ENCODE peak calls at places on chromosomes 3 and 15, in five cellular contexts. W is GM12878, U is K562, Q is NB4, N is HepG2. F is an unnamed sample.

GRCh38 chr15:53208759-53209158 is 418.6 kb upstream of the ONECUT1 start:
- DNase-seq in W (no peak), U (no peak), Q (no peak), N (no peak), F (no peak)

GRCh38 chr15:80026754-80027153 is 32.7 kb upstream of the ZFAND6 start:
- DNase-seq in W (no peak), U (no peak), Q (no peak), N (no peak), F (no peak)

GRCh38 chr15:60584355-60585023 is 105.5 kb upstream of the ICE2 start:
- DNase-seq in W (no peak), U (no peak), Q (no peak), N (no peak), F (no peak)

GRCh38 chr3:158395421-158395820 is 175.6 kb upstream of the MLF1 start:
- DNase-seq in W (no peak), U (no peak), Q (no peak), N (no peak), F (no peak)

GRCh38 chr3:142237891-142238290 is 12.5 kb upstream of the GK5 start:
- DNase-seq in W (no peak), U (no peak), Q (no peak), N (no peak), F (no peak)

GRCh38 chr3:190617185-190617584 is 103.3 kb downstream of the IL1RAP start:
- DNase-seq in W (peak), U (no peak), Q (peak), N (peak), F (no peak)

GRCh38 chr3:154015307-154015706 is 105.9 kb upstream of the ARHGEF26 start:
- DNase-seq in W (no peak), U (no peak), Q (no peak), N (no peak), F (no peak)

GRCh38 chr15:75573001-75573400 is 6.1 kb downstream of the PTPN9 start:
- DNase-seq in W (no peak), U (no peak), Q (peak), N (no peak), F (no peak)

GRCh38 chr15:27746556-27746955 is 352.6 kb downstream of the OCA2 start:
- DNase-seq in W (no peak), U (no peak), Q (no peak), N (no peak), F (no peak)

GRCh38 chr3:123373535-123373987 is 75.3 kb downstream of the ADCY5 start:
- DNase-seq in W (no peak), U (no peak), Q (no peak), N (no peak), F (no peak)

GRCh38 chr15:47553933-47554332 is 163.4 kb upstream of the SEMA6D start:
- DNase-seq in W (no peak), U (no peak), Q (no peak), N (no peak), F (no peak)

GRCh38 chr3:3799173-3800075 is at the start of gene LRRN1:
- DNase-seq in W (no peak), U (no peak), Q (no peak), N (no peak), F (no peak)

GRCh38 chr15:73325191-73325980 is 43.4 kb downstream of the HCN4 start:
- DNase-seq in W (no peak), U (peak), Q (peak), N (no peak), F (peak)

GRCh38 chr3:13451301-13451673 is 28.8 kb upstream of the HDAC11 start:
- DNase-seq in W (no peak), U (no peak), Q (no peak), N (no peak), F (peak)

GRCh38 chr3:52221563-52222318 is 3.7 kb downstream of the TLR9 start:
- DNase-seq in W (no peak), U (no peak), Q (no peak), N (no peak), F (no peak)

GRCh38 chr15:82680200-82681102 is 29.2 kb downstream of the AP3B2 start:
- DNase-seq in W (no peak), U (peak), Q (no peak), N (no peak), F (peak)

DNA sequence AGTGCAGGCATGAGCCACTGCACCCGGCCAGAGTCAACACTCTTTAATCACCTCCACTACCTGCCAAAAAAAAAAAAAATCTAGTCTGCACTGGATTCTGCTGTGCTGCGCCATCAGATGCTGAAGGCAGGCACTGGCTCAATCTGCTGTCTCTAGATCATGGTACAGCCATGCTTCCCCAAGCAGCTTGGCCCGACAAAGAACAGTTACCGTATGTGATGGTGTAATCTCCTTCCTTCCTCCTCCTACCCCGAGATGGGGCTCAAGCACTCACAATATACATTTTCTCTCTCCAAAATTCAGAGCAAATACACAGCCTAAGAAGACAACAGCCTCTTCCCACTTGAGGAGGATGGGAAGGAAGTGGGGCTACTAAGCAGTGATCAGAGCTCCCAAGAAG is 45.1 kb downstream of the DAPK2 start:
- DNase-seq in W (no peak), U (no peak), Q (peak), N (no peak), F (no peak)
- TF ChIP-seq MYC in W (no peak), U (no peak), Q (peak), N (no peak), F (no peak)

GRCh38 chr3:93983408-93983807 is 3.5 kb downstream of the ARL13B start:
- DNase-seq in W (no peak), U (no peak), Q (no peak), N (no peak), F (no peak)

GRCh38 chr3:93984618-93985017 is 4.7 kb downstream of the ARL13B start:
- DNase-seq in W (no peak), U (no peak), Q (no peak), N (no peak), F (no peak)

GRCh38 chr3:93981649-93982048 is 1.7 kb downstream of the ARL13B start:
- DNase-seq in W (no peak), U (peak), Q (no peak), N (no peak), F (no peak)

DNA sequence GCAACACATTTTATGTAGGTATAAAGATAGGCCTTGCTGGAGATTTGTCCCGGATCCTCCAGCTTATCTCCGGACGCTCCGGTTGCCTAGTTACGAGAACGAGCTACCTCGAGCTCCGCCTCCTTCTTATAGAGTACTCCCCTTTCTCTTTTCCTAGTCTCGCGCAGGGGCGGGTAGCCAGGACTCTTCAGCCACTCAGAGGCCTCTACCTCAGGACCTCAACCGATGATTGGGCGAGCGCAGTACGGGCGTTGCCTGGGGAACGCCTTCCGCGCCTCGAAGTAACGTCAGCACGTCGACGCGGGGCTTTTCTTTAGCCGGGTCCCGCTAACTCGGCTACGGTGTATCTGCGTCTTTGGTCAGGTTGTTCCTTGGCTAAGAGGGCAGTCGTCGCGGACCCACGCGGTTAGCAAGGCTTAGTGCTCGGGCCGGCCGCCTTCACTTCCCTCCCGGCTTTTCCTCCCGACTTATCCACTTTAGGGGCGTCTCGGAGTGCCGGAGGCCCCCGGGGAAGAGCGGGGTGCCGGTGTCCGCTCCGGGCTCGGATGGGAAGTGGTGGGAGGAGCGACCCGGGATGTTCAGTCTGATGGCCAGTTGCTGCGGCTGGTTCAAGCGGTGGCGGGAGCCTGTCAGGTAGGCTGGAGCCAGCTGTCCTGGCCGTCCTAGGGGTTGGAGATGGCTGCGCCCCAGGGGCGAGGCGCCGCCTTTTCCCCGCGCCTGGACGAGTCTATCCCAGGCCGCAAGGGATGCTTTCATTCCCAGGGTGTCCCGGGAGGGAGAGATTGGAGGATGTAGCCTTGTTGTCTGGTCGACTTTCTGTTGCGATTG is at the start of gene ARL13B:
- DNase-seq in W (peak), U (peak), Q (peak), N (peak), F (peak)
- TF ChIP-seq POLR2A in W (peak), U (peak), Q (peak), N (peak), F (peak)

GRCh38 chr15:70209499-70209898 is 111.8 kb upstream of the TLE3 start:
- DNase-seq in W (no peak), U (no peak), Q (no peak), N (no peak), F (no peak)

GRCh38 chr15:70208332-70208731 is 110.6 kb upstream of the TLE3 start:
- DNase-seq in W (no peak), U (no peak), Q (no peak), N (no peak), F (no peak)

GRCh38 chr15:70210076-70210475 is 112.4 kb upstream of the TLE3 start:
- DNase-seq in W (no peak), U (no peak), Q (no peak), N (no peak), F (no peak)

GRCh38 chr15:70212288-70212962 is 114.7 kb upstream of the TLE3 start:
- DNase-seq in W (no peak), U (no peak), Q (no peak), N (no peak), F (no peak)

DNA sequence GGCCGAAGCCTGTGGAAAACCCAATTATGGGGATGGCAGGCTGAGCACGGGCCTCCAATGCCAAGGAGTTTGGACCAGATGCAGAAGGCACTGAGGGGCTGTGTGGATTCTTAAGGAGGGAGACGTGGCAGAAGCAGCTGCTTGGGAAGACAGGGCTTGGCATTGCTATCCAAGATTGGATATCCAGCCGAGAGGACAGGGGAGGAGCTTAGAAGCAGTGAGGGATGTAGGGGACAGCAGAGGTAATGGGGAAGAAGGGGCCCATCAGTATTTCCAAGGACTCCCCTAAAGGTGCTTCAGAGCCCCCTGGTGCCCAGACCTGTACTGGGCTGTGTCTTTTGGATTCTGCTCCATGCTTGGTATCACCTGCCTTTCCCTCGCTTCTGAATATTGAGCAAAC is 112.8 kb upstream of the TLE3 start:
- DNase-seq in W (no peak), U (no peak), Q (no peak), N (no peak), F (no peak)
- TF ChIP-seq CTCF in W (peak), U (no peak), Q (no peak), N (peak), F (no peak)

GRCh38 chr3:170679190-170679589 is 93.3 kb upstream of the SLC7A14 start:
- DNase-seq in W (no peak), U (no peak), Q (no peak), N (no peak), F (no peak)
- TF ChIP-seq MYC in W (no peak), U (no peak), Q (no peak), N (no peak), F (no peak)

GRCh38 chr3:134822065-134822464 is 27.0 kb downstream of the EPHB1 start:
- DNase-seq in W (no peak), U (no peak), Q (no peak), N (no peak), F (no peak)

GRCh38 chr3:134827213-134827612 is 32.2 kb downstream of the EPHB1 start:
- DNase-seq in W (no peak), U (no peak), Q (no peak), N (no peak), F (no peak)

GRCh38 chr3:134820994-134821393 is 25.9 kb downstream of the EPHB1 start:
- DNase-seq in W (no peak), U (no peak), Q (no peak), N (no peak), F (no peak)

GRCh38 chr3:134829716-134830115 is 34.7 kb downstream of the EPHB1 start:
- DNase-seq in W (no peak), U (no peak), Q (no peak), N (no peak), F (no peak)

DNA sequence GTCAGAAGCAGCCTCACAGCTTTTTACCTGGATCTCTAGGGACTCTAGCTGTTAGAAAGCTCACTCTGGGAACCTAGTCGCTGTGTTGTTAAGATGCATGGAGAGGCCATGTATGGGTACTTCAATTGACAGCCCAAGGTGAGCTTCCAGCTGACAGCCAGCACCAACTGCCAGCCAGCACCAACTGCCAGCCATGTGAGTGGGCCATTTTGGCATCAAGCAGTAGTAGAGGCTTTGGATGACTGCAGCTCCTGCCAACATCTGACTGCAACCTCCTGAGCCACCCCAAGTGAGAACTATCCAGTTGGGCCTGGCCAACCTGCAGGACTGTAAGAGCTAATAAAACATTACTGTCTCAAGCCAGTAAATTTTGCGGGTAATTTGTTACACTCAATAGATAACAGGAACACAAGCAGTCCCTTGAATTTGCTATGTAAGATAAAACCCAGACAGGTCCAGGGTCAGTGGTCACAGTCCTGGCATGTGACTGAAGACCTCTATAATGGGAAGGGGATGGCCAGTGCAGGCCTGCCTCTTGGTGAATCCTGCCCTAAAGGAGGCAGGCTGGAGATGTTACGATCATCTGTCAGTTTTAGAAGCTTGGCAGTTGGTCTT is 29.7 kb downstream of the EPHB1 start:
- DNase-seq in W (no peak), U (no peak), Q (no peak), N (no peak), F (no peak)
- TF ChIP-seq POLR2A in W (no peak), U (no peak), Q (no peak), N (no peak), F (no peak)

GRCh38 chr3:194485471-194485875 is 1.3 kb downstream of the ATP13A3 start:
- DNase-seq in W (no peak), U (no peak), Q (no peak), N (no peak), F (no peak)

GRCh38 chr3:194486540-194487288 is at the start of gene ATP13A3:
- DNase-seq in W (no peak), U (peak), Q (peak), N (peak), F (peak)

GRCh38 chr3:194487289-194488006 is 646 bp upstream of the ATP13A3 start:
- DNase-seq in W (no peak), U (peak), Q (peak), N (no peak), F (no peak)

GRCh38 chr3:194484614-194485013 is 2.2 kb downstream of the ATP13A3 start:
- DNase-seq in W (no peak), U (no peak), Q (no peak), N (no peak), F (no peak)

DNA sequence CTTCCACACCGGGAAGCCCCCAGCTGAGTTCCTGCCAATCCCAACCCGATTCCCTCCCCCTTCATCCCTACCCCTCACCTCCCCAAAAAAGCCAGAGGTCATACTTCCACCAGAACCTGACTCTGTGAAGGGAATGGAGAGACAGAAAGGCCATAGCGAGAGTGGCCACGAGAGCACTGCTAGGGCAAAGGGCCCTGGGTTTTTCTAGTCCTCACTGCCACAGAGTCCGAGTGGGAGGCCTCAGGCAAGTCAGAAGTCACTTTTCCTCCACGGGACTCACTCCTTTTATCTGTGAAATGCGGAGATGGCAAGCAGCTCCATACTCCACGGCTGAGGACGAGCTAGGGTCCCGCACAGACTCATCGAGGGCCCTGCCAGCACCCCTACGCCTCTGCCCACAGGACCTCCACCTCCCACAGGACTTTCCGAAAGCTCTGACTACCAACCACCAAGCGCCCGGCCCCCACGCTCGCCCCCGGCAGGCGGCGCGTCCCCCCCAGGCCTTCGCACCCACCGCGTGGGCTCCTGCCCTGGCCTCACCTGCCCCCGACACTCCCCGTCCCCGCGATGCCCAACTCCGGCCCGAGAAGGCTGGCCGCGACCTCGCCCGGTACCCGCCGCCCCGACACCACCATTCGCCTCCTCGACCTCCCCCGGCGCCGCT is 794 bp downstream of the ATP13A3 start:
- DNase-seq in W (no peak), U (peak), Q (peak), N (no peak), F (no peak)
- TF ChIP-seq CTCF in W (no peak), U (no peak), Q (no peak), N (no peak), F (no peak)